ENCODE peak calls at places on chromosome 7, in nine cellular contexts. V is hepatocyte; I is epithelial cell of esophagus; P is T-cell; U is naive B cell; D is H54; Q is posterior cingulate gyrus; T is lung microvascular endothelial cell; E is effector memory CD8-positive, alpha-beta T cell. F is an unnamed sample.

GRCh38 chr7:22858640-22859561 is 36.3 kb upstream of the TOMM7 start:
- DNase-seq in V (no peak), D (peak; percentile 87), U (no peak), T (peak; percentile 91), I (peak; percentile 97), Q (no peak), P (no peak), E (no peak), F (no peak)

GRCh38 chr7:139768249-139768824 is 9.5 kb downstream of the HIPK2 start:
- DNase-seq in D (no peak), V (no peak), E (no peak), Q (no peak), T (no peak), I (no peak), U (no peak), P (no peak), F (no peak)

GRCh38 chr7:105212236-105212635 is 176.5 kb downstream of the SRPK2 start:
- DNase-seq in D (no peak), V (no peak), T (no peak), U (no peak), Q (no peak), I (no peak), E (no peak), P (no peak), F (no peak)

GRCh38 chr7:73894851-73895441 is 34.0 kb downstream of the TMEM270 start:
- DNase-seq in U (no peak), E (no peak), Q (no peak), P (no peak), D (peak; percentile 95), I (peak; percentile 29), V (no peak), T (no peak), F (no peak)

GRCh38 chr7:33310546-33310945 is 181.2 kb downstream of the BBS9 start:
- DNase-seq in P (no peak), V (no peak), U (no peak), T (no peak), D (no peak), E (no peak), I (peak; percentile 1), Q (no peak), F (no peak)

GRCh38 chr7:93551063-93551895 is 23.2 kb downstream of the CALCR start:
- DNase-seq in T (peak; percentile 60), U (no peak), D (no peak), I (peak; percentile 62), Q (no peak), E (no peak), P (no peak), V (peak; percentile 72), F (peak; percentile 25)

GRCh38 chr7:611281-611810 is 91.7 kb upstream of the PDGFA start:
- DNase-seq in I (no peak), D (no peak), P (no peak), T (no peak), U (no peak), V (no peak), E (no peak), Q (no peak), F (no peak)

GRCh38 chr7:19117870-19118608 is 603 bp upstream of the TWIST1 start:
- DNase-seq in T (no peak), V (no peak), Q (no peak), P (no peak), U (no peak), D (no peak), I (no peak), E (no peak), F (no peak)

F was measured in Ammon's horn.